ENCODE peak calls at places on chromosomes 16 and 17, in five cellular contexts. U is non-pigmented ciliary epithelial cell; C is cardiac muscle cell; O is activated T-helper 1 cell treated with anti-CD3 and anti-CD28 coated beads, Interleukin-12 subunit alpha, Interleukin-12 subunit beta, Interleukin-2, Interleukin-4 antibody, amounts not matched to agents 30 ng/mL and 10 ng/mL and 1 ng/mL, durations not matched to agents 14 hours and 24 hours and 36 hours; N is NCI-H1436. A is an unnamed sample.

GRCh38 chr17:10217916-10218315 is 19.5 kb upstream of the GAS7 start:
- DNase-seq in O (no peak), U (no peak), C (peak; percentile 73), N (no peak), A (no peak)

GRCh38 chr16:50494501-50495491 is 53.4 kb upstream of the NKD1 start:
- DNase-seq in C (no peak), N (no peak), O (no peak), U (no peak), A (no peak)

GRCh38 chr17:41777157-41777578 is 9.3 kb downstream of the JUP start:
- DNase-seq in C (no peak), O (no peak), U (no peak), N (no peak), A (no peak)

GRCh38 chr17:43129671-43130010 is 4.5 kb upstream of the BRCA1 start:
- DNase-seq in O (no peak), N (no peak), U (no peak), C (no peak), A (no peak)

GRCh38 chr17:14373587-14374259 is 72.8 kb downstream of the HS3ST3B1 start:
- DNase-seq in N (no peak), C (peak; percentile 53), O (no peak), U (no peak), A (no peak)

GRCh38 chr16:79599837-79600635 is 501 bp downstream of the MAF start:
- DNase-seq in O (peak; percentile 52), U (no peak), C (peak; percentile 57), N (peak; percentile 54), A (no peak)

GRCh38 chr16:46803373-46803772 is 27.6 kb downstream of the C16orf87 start:
- DNase-seq in O (no peak), N (no peak), C (no peak), U (no peak), A (no peak)

GRCh38 chr17:27496501-27496943 is 40.3 kb downstream of the KSR1 start:
- DNase-seq in N (no peak), U (no peak), C (no peak), O (no peak), A (no peak)

GRCh38 chr17:78751447-78752067 is 30.5 kb downstream of the CYTH1 start:
- DNase-seq in O (no peak), N (no peak), C (no peak), U (no peak), A (no peak)

GRCh38 chr17:876272-876671 is 94.1 kb downstream of the MRM3 start:
- DNase-seq in C (no peak), N (no peak), O (peak; percentile 16), U (no peak), A (peak; percentile 69)

GRCh38 chr16:53599548-53599947 is 96.5 kb upstream of the AKTIP start:
- DNase-seq in U (no peak), N (no peak), C (no peak), O (no peak), A (no peak)

GRCh38 chr16:55711959-55712876 is 56.4 kb downstream of the SLC6A2 start:
- DNase-seq in N (peak; percentile 46), O (peak; percentile 26), C (peak; percentile 65), U (no peak), A (peak; percentile 45)

GRCh38 chr16:48126801-48127644 is 28.8 kb downstream of the ABCC12 start:
- DNase-seq in U (peak; percentile 96), C (peak; percentile 98), O (no peak), N (peak; percentile 86), A (no peak)

GRCh38 chr17:80970044-80970761 is 21.4 kb upstream of the CHMP6 start:
- DNase-seq in O (no peak), N (peak; percentile 22), C (peak; percentile 32), U (no peak), A (no peak)

GRCh38 chr17:2212328-2212981 is 91.1 kb downstream of the SMG6 start:
- DNase-seq in O (no peak), U (peak; percentile 87), N (no peak), C (peak; percentile 77), A (no peak)

GRCh38 chr16:4972938-4973587 is 14.9 kb downstream of the SEC14L5 start:
- DNase-seq in U (no peak), O (no peak), C (no peak), N (no peak), A (no peak)

GRCh38 chr17:53626286-53626685 is 196.4 kb upstream of the KIF2B start:
- DNase-seq in U (peak; percentile 67), C (peak; percentile 71), O (no peak), N (no peak), A (no peak)

GRCh38 chr17:79930786-79931516 is 91.7 kb upstream of the CBX4 start:
- DNase-seq in N (no peak), O (no peak), C (no peak), U (no peak), A (no peak)